ENCODE peak calls at places on chromosomes 6 and 20, in four cellular contexts. K is type B pancreatic cell, O is globus pallidus, I is substantia nigra. Q is an unnamed sample.

GRCh38 chr20:47113362-47114118 is 218.9 kb downstream of the EYA2 start:
- DNase-seq in K (no peak), O (no peak), I (no peak), Q (no peak)

GRCh38 chr20:23021941-23022340 is 13.2 kb upstream of the SSTR4 start:
- DNase-seq in K (no peak), O (no peak), I (no peak), Q (no peak)

GRCh38 chr6:45917439-45917838 is 98.2 kb downstream of the CLIC5 start:
- DNase-seq in K (no peak), O (no peak), I (no peak), Q (no peak)

GRCh38 chr6:13303668-13304017 is 24.7 kb downstream of the TBC1D7 start:
- DNase-seq in K (no peak), O (peak), I (peak), Q (peak)

GRCh38 chr6:108364470-108364869 is 69.6 kb downstream of the AFG1L start:
- DNase-seq in K (no peak), O (peak), I (no peak), Q (no peak)

GRCh38 chr6:136784910-136785746 is 7.1 kb downstream of the MAP3K5 start:
- DNase-seq in K (no peak), O (peak), I (peak), Q (peak)

GRCh38 chr6:55776131-55776530 is 99.3 kb downstream of the BMP5 start:
- DNase-seq in K (no peak), O (no peak), I (no peak), Q (no peak)

GRCh38 chr6:168158280-168158979 is 79.4 kb upstream of the FRMD1 start:
- DNase-seq in K (peak), O (no peak), I (no peak), Q (no peak)

GRCh38 chr20:41222299-41222698 is 85.0 kb downstream of the PLCG1 start:
- DNase-seq in K (no peak), O (peak), I (no peak), Q (peak)

GRCh38 chr6:109118955-109119354 is 23.6 kb downstream of the CEP57L1 start:
- DNase-seq in K (no peak), O (no peak), I (no peak), Q (no peak)

GRCh38 chr20:25525857-25526256 is 59.5 kb downstream of the NINL start:
- DNase-seq in K (no peak), O (no peak), I (no peak), Q (no peak)

GRCh38 chr6:42276008-42276890 is 58.6 kb upstream of the MRPS10 start:
- DNase-seq in K (no peak), O (peak), I (no peak), Q (no peak)

GRCh38 chr20:5033566-5033965 is 32.3 kb upstream of the SLC23A2 start:
- DNase-seq in K (no peak), O (no peak), I (no peak), Q (no peak)

GRCh38 chr20:7085448-7085847 is 318.0 kb downstream of the BMP2 start:
- DNase-seq in K (no peak), O (no peak), I (no peak), Q (no peak)

GRCh38 chr20:32188376-32189122 is 19.0 kb downstream of the PLAGL2 start:
- DNase-seq in K (no peak), O (no peak), I (no peak), Q (no peak)

GRCh38 chr6:18742406-18742805 is 355.3 kb downstream of the RNF144B start:
- DNase-seq in K (no peak), O (no peak), I (no peak), Q (no peak)

GRCh38 chr6:148829415-148830101 is 82.7 kb downstream of the UST start:
- DNase-seq in K (no peak), O (no peak), I (no peak), Q (no peak)

GRCh38 chr6:15907914-15908518 is 220.9 kb upstream of the MYLIP start:
- DNase-seq in K (peak), O (no peak), I (no peak), Q (no peak)

GRCh38 chr6:17281100-17281496 is at the start of gene RBM24:
- DNase-seq in K (peak), O (peak), I (peak), Q (peak)

GRCh38 chr20:36886859-36887778 is 11.2 kb downstream of the TLDC2 start:
- DNase-seq in K (peak), O (peak), I (peak), Q (peak)